ENCODE peak calls at places on chromosome 10, in ten cellular contexts. O is bronchial epithelial cell; H is HCT116; B is fibroblast of lung; G is lung; F is astrocyte of the cerebellum; A is naive thymus-derived CD4-positive, alpha-beta T cell; P is esophagus squamous epithelium; U is heart left ventricle; Y is GM23248. D is an unnamed sample.

GRCh38 chr10:7811000-7811399 is 7.3 kb upstream of the TAF3 start:
- DNase-seq in O (peak), H (no peak), B (no peak), G (no peak), F (no peak), A (no peak), P (no peak), U (no peak), Y (no peak), D (no peak)

GRCh38 chr10:88157981-88158465 is 294.6 kb downstream of the PTEN start:
- DNase-seq in O (peak), H (no peak), B (peak), G (no peak), F (peak), A (no peak), P (no peak), U (no peak), Y (peak), D (peak)

GRCh38 chr10:127880557-127880956 is 12.2 kb downstream of the CLRN3 start:
- DNase-seq in O (no peak), H (no peak), B (no peak), G (peak), F (no peak), A (no peak), P (no peak), U (peak), Y (no peak), D (no peak)

GRCh38 chr10:89609730-89610393 is 35.2 kb downstream of the PANK1 start:
- DNase-seq in O (no peak), H (no peak), B (no peak), G (no peak), F (no peak), A (no peak), P (no peak), U (no peak), Y (no peak), D (no peak)

GRCh38 chr10:54470324-54470631 is 330.8 kb downstream of the PCDH15 start:
- DNase-seq in O (no peak), H (no peak), B (no peak), G (no peak), F (no peak), A (no peak), P (no peak), U (no peak), Y (no peak), D (no peak)

GRCh38 chr10:84265378-84265777 is 20.5 kb downstream of the RGR start:
- DNase-seq in O (no peak), H (no peak), B (no peak), G (no peak), F (no peak), A (no peak), P (no peak), U (no peak), Y (no peak), D (peak)

GRCh38 chr10:11677480-11677879 is 64.7 kb upstream of the ECHDC3 start:
- DNase-seq in O (no peak), H (no peak), B (no peak), G (no peak), F (no peak), A (no peak), P (no peak), U (no peak), Y (no peak), D (no peak)

GRCh38 chr10:87593702-87594101 is 66.0 kb upstream of the PAPSS2 start:
- DNase-seq in O (no peak), H (no peak), B (no peak), G (no peak), F (no peak), A (no peak), P (no peak), U (no peak), Y (peak), D (no peak)

GRCh38 chr10:120514035-120514620 is 57.1 kb downstream of the PLPP4 start:
- DNase-seq in O (peak), H (no peak), B (peak), G (no peak), F (peak), A (no peak), P (no peak), U (no peak), Y (peak), D (no peak)

GRCh38 chr10:34244787-34245484 is 570.2 kb downstream of the PARD3 start:
- DNase-seq in O (no peak), H (no peak), B (no peak), G (no peak), F (no peak), A (no peak), P (no peak), U (no peak), Y (no peak), D (no peak)

GRCh38 chr10:113993489-113993932 is 50.2 kb upstream of the ADRB1 start:
- DNase-seq in O (no peak), H (no peak), B (peak), G (no peak), F (peak), A (no peak), P (no peak), U (peak), Y (no peak), D (no peak)

DNA sequence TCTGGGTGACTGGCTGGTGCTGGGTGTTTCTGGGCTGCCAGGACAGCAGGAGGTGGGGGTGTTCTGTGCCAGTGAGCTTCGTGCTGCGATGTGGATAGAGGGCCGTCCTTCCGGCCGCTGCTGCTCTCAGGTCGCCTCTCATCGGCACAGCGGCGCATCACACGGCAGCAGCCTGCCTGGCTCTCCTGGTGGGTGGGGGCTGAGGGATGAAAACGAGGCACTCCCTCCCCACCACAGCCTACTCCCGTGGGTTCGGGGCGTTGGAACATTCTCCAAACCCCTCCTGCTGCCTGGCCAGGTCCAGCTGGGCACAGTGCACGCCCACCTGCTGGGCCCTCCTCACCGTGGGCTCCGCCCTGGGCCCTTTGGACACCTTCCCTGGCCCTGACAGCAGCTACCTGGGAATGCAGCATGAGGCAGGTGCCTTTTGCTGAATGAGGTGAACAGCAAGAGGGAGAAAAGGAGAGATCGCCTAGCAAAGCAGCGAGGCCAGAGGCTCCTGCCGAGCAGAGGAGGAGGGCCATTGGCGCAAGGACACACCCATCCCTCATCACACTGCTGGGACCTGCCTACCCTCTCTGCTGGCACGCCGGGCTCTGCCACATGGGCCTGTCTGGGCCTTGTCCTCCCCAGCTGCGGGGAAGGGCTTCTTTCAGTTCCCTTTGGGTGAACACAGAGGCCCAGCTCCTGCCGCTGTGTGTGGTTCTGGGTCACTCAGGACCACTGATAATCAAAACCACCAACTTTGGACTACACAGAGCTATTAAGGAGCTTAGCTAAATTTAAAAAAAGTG is 33.4 kb downstream of the INPP5A start:
- DNase-seq in O (peak), H (no peak), B (no peak), G (no peak), F (no peak), A (no peak), P (peak), U (no peak), Y (no peak), D (no peak)
- H3K4me3 ChIP-seq in O (peak), H (no peak), B (no peak), G (no peak), F (no peak), A (no peak), P (peak), U (no peak), Y (no peak), D (no peak)

GRCh38 chr10:27658788-27659187 is 86.8 kb downstream of the MKX start:
- DNase-seq in O (peak), H (peak), B (peak), G (no peak), F (no peak), A (no peak), P (no peak), U (no peak), Y (peak), D (no peak)

GRCh38 chr10:27660268-27660667 is 85.4 kb downstream of the MKX start:
- DNase-seq in O (no peak), H (no peak), B (no peak), G (no peak), F (no peak), A (no peak), P (no peak), U (no peak), Y (no peak), D (no peak)

GRCh38 chr10:27659786-27660185 is 85.8 kb downstream of the MKX start:
- DNase-seq in O (no peak), H (no peak), B (peak), G (no peak), F (no peak), A (no peak), P (no peak), U (no peak), Y (no peak), D (no peak)

DNA sequence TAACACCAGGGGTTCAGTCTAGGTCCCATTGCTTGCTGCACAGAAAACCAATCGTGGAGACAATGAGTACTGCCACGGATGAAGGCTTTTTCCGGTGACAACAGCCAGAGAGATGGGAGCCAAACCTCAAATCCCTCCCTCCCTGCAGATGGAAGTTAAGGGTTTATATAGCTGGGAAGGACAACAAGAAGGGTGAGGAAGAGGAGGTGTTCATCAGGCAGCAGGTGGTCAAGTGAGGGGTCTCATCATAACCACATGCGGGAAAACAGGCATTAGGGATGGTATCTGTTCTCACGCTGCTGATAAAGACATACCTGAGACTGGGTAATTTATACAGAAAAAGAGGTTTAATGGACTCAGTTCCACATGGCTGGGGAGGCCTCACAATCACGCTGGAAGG is 91.3 kb downstream of the MKX start:
- DNase-seq in O (no peak), H (no peak), B (no peak), G (no peak), F (no peak), A (no peak), P (no peak), U (no peak), Y (no peak), D (no peak)
- H3K4me3 ChIP-seq in O (no peak), H (no peak), B (no peak), G (no peak), F (no peak), A (no peak), P (no peak), U (no peak), Y (no peak), D (no peak)

GRCh38 chr10:106908225-106908624 is 256.3 kb downstream of the SORCS1 start:
- DNase-seq in O (no peak), H (no peak), B (no peak), G (no peak), F (no peak), A (no peak), P (no peak), U (no peak), Y (no peak), D (no peak)
- H3K4me3 ChIP-seq in O (no peak), H (no peak), B (no peak), G (no peak), F (no peak), A (no peak), P (no peak), U (no peak), Y (no peak), D (no peak)

GRCh38 chr10:61986788-61987187 is 85.3 kb downstream of the ARID5B start:
- DNase-seq in O (no peak), H (no peak), B (no peak), G (no peak), F (no peak), A (no peak), P (no peak), U (no peak), Y (no peak), D (no peak)

GRCh38 chr10:61987951-61988379 is 86.5 kb downstream of the ARID5B start:
- DNase-seq in O (peak), H (no peak), B (no peak), G (no peak), F (no peak), A (peak), P (no peak), U (no peak), Y (peak), D (no peak)

GRCh38 chr10:61986357-61986756 is 84.9 kb downstream of the ARID5B start:
- DNase-seq in O (no peak), H (no peak), B (no peak), G (no peak), F (no peak), A (no peak), P (no peak), U (no peak), Y (no peak), D (no peak)

GRCh38 chr10:61985715-61986114 is 84.2 kb downstream of the ARID5B start:
- DNase-seq in O (no peak), H (no peak), B (no peak), G (no peak), F (no peak), A (no peak), P (no peak), U (no peak), Y (no peak), D (no peak)

GRCh38 chr10:61987537-61987936 is 86.0 kb downstream of the ARID5B start:
- DNase-seq in O (no peak), H (no peak), B (no peak), G (no peak), F (no peak), A (no peak), P (no peak), U (no peak), Y (no peak), D (no peak)
- H3K4me3 ChIP-seq in O (no peak), H (no peak), B (peak), G (no peak), F (no peak), A (no peak), P (no peak), U (peak), Y (no peak), D (no peak)

D was measured in skeletal muscle cell.